ENCODE peak calls at places on chromosomes 5 and 9, in eight cellular contexts. N, Z, D, L, H, K, Q and T are unnamed samples.

GRCh38 chr9:3475300-3476020 is 50.3 kb downstream of the RFX3 start:
- DNase-seq in D (no peak), Q (no peak), Z (peak), L (peak), H (no peak), K (no peak), N (no peak), T (no peak)

GRCh38 chr9:90942555-90942954 is 140.9 kb downstream of the SYK start:
- DNase-seq in H (no peak), N (no peak), L (no peak), D (no peak), Z (no peak), K (no peak), Q (no peak), T (no peak)

GRCh38 chr5:42855811-42856210 is 44.1 kb upstream of the SELENOP start:
- DNase-seq in N (no peak), D (peak), Q (no peak), Z (no peak), H (no peak), K (no peak), L (no peak), T (no peak)

GRCh38 chr5:139905401-139905800 is 109.8 kb downstream of the PSD2 start:
- DNase-seq in L (no peak), Q (no peak), Z (no peak), K (no peak), D (no peak), H (no peak), N (no peak), T (no peak)

GRCh38 chr5:89302102-89302891 is 419.3 kb upstream of the MEF2C start:
- DNase-seq in L (no peak), Q (no peak), N (no peak), Z (no peak), K (no peak), H (no peak), D (no peak), T (no peak)

GRCh38 chr5:17890501-17890900 is 256.2 kb downstream of the TAF11L14 start:
- DNase-seq in N (no peak), K (no peak), H (no peak), L (no peak), Z (no peak), Q (no peak), D (no peak), T (no peak)

GRCh38 chr5:62982348-62982747 is 403.7 kb downstream of the LRRC70 start:
- DNase-seq in Q (no peak), H (no peak), Z (no peak), N (peak), D (no peak), L (no peak), K (no peak), T (no peak)

GRCh38 chr9:109224751-109225150 is 57.7 kb upstream of the FRRS1L start:
- DNase-seq in Q (no peak), D (no peak), L (no peak), K (no peak), H (no peak), N (no peak), Z (no peak), T (no peak)

GRCh38 chr9:76571288-76572204 is 112.6 kb downstream of the GCNT1 start:
- DNase-seq in D (peak), Z (no peak), K (no peak), Q (peak), H (no peak), L (no peak), N (peak), T (no peak)

DNA sequence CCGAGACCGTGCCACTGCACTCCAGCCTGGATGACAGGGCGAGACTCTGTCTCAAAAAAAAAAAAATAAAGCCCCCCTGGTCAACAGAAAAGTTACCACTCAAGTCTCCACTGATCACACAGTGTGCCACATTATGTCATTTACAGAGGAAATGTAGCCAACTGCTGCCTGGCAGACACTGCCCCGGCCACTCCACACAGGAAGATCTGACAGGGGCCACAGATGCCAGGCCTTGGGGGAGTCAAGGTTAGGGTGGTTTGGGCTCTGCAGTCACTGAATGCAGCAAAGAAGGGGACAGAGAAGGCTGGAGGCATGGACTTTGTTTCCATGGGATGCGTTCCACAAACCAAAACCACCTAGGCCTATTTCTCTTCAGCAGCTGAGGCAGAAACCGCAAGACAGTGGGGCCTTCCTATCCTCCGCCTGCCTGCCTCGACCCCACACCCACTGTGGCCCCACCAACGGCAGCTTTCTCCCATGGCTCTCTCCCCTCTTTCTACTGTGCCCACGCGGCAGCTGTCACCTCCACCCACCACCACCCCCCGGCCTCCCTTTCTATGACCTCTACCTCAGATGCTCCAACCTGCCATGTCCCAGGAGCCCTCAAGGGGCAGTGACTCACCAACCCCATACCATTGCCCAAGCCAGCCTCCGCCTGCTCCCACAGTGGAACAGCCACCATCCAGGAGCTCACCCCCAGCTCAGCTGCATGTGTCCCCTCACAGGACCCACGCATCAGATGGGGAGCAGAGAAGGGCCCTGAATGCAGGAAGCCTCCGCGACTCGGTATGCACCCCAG is 12.4 kb downstream of the IPPK start:
- DNase-seq in D (no peak), Q (no peak), N (peak), Z (no peak), H (no peak), K (no peak), L (no peak), T (no peak)
- TF ChIP-seq CTCF in D (no peak), Q (no peak), N (no peak), Z (no peak), H (no peak), K (no peak), L (no peak), T (no peak)

GRCh38 chr9:128008171-128008570 is 27.4 kb upstream of the EEIG1 start:
- DNase-seq in L (no peak), K (no peak), Z (no peak), H (no peak), N (no peak), D (no peak), Q (no peak), T (no peak)
- H3K4me3 ChIP-seq in L (no peak), K (no peak), Z (no peak), H (no peak), N (no peak), D (no peak), Q (no peak), T (no peak)

GRCh38 chr5:58502032-58502431 is 10.8 kb downstream of the GAPT start:
- DNase-seq in N (peak), Q (no peak), K (no peak), Z (no peak), L (no peak), D (no peak), H (no peak), T (no peak)
- TF ChIP-seq CTCF in N (peak), Q (no peak), K (no peak), Z (peak), L (no peak), D (no peak), H (no peak), T (no peak)

GRCh38 chr5:81825237-81825636 is 74.3 kb upstream of the SSBP2 start:
- DNase-seq in L (no peak), N (no peak), H (no peak), Q (peak), D (peak), Z (peak), K (no peak), T (peak)
- H3K4me3 ChIP-seq in L (no peak), N (no peak), H (no peak), Q (no peak), D (no peak), Z (no peak), K (no peak), T (no peak)

DNA sequence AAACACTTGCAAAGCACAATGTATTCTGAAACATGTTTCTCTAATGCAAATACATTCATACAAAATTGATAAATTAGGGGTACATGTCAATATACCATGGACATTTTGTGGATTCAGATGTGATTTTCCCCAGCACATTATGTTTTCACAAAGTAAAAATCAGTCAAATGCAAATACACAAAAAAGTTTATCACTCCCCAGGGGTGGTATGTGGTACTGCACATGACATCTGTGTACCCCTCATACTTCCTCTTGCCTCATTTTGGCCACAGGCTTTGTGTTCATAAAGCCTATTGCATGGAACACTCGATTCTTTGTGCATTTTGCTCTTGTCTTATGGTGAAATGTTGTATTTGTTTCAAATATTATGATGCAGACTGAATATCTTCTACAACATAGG is 116.8 kb upstream of the PDE4D start:
- DNase-seq in K (no peak), Q (no peak), H (no peak), N (peak), L (no peak), D (no peak), Z (no peak), T (no peak)
- TF ChIP-seq CTCF in K (peak), Q (no peak), H (no peak), N (no peak), L (no peak), D (peak), Z (peak), T (no peak)

GRCh38 chr5:116487045-116487444 is 87.6 kb downstream of the SEMA6A start:
- DNase-seq in N (no peak), L (no peak), Q (no peak), K (no peak), H (no peak), Z (no peak), D (no peak), T (no peak)

GRCh38 chr5:116482394-116482793 is 92.2 kb downstream of the SEMA6A start:
- DNase-seq in N (no peak), L (no peak), Q (peak), H (no peak), D (peak), Z (no peak), K (no peak), T (no peak)

GRCh38 chr5:116488334-116488733 is 86.3 kb downstream of the SEMA6A start:
- DNase-seq in Z (no peak), H (no peak), N (no peak), K (no peak), Q (no peak), D (no peak), L (no peak), T (no peak)

GRCh38 chr5:116484645-116485044 is 90.0 kb downstream of the SEMA6A start:
- DNase-seq in L (no peak), Q (no peak), H (no peak), N (no peak), Z (no peak), D (no peak), K (no peak), T (no peak)

DNA sequence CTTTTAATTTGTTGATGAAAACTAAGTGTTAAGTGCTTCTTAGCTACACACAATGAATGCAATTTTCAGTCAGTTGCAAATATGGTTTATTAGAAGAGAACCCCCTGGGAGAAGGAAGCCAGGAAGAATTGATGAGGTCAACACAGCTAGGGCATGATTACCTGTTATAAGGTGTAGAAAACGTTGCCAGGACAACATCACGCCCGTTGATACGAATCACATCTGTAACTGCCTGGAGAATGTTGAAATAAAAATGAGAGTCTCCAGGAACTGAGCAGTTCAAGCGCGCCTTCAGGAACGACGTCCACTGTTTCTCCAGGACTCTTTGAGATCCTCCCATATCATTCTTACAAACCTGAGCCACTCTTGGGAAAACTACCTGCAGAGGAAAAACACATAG is 88.0 kb downstream of the SEMA6A start:
- DNase-seq in K (no peak), D (no peak), H (no peak), N (no peak), L (no peak), Z (no peak), Q (no peak), T (no peak)
- H3K4me3 ChIP-seq in K (no peak), D (no peak), H (no peak), N (no peak), L (no peak), Z (no peak), Q (no peak), T (no peak)

DNA sequence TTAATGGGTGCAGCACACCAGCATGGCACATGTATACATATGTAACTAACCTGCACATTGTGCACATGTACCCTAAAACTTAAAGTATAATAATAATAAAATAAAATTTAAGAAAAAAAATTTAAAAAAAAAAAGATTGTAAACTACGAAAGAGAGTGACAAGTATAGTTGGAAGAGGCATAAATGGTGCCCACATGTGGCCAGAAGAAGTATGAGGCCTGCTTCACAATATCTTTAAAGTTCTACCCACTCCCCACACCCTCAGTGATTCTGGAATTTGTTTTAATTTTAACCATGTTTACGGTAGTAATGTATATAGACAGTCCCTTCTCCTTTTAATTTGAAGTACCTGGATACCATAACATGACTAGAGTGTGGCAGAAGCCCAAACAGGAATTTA is 172.7 kb downstream of the CHSY3 start:
- DNase-seq in Z (no peak), N (no peak), H (no peak), Q (no peak), D (no peak), K (no peak), L (no peak), T (no peak)
- TF ChIP-seq CTCF in Z (no peak), N (peak), H (no peak), Q (peak), D (no peak), K (no peak), L (no peak), T (peak)

DNA sequence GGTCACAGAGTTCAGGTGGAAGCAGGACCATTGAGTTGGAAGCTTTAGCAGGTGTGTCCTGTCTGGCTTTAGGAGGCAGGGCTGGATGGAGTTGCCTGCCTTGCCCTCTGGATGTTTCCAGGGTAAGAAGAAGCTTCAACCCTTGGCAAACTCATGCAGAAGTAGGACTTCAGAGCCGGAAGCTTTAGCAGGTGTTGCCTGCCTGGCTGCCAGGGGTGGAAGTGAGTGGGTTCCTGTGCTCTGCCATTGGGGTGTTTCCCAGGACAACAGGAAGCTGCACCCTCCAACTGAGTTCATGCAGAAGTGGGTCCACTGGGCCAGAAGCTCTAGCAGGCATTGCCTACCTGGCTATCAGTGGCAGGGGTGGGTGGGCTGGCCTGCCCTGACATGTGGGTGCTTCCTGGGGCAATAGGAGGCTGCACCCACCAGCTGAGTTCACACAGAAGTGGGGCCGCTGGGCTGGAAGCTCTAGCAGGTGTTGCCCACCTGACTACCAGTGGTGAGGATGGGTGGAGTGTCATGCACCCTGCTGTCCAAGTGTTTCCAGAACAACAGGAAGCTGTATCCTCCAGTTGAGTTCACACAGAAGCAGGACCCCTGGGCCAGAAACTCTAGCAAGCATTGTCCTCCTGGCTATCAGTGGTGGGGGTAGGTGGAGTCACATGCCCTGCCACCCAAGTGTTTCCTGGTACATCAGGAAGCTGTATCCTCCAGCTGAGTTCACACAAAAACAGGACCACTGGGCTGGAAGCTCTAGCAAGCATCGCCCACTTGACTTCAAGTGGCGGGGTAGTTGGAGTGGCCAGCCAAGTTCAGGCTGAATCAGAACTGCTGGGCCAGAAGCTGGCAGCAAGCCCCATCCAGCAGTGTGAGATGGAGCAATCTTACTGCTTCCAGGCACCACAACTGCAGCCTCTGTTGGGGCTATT is 24.6 kb downstream of the LOX start:
- DNase-seq in Z (peak), L (no peak), N (no peak), Q (peak), K (no peak), D (peak), H (no peak), T (no peak)
- H3K4me3 ChIP-seq in Z (no peak), L (no peak), N (no peak), Q (no peak), K (no peak), D (no peak), H (no peak), T (no peak)